ENCODE peak calls at places on chromosomes 5 and 9, in four cellular contexts. One of them, this sample, is unnamed.

GRCh38 chr5:122076669-122077450 is 1.2 kb downstream of the LOX start:
- DNase-seq in upper lobe of left lung: peak; percentile 78
- DNase-seq in IMR-90: peak; percentile 76
- DNase-seq in uterus: peak; percentile 77
- DNase-seq in this sample: peak; percentile 29

GRCh38 chr5:43750809-43751208 is 147.8 kb downstream of the NNT start:
- DNase-seq in IMR-90: no peak
- DNase-seq in upper lobe of left lung: no peak
- DNase-seq in uterus: no peak
- DNase-seq in this sample: no peak

GRCh38 chr5:1040571-1040970 is 32.0 kb downstream of the NKD2 start:
- DNase-seq in upper lobe of left lung: no peak
- DNase-seq in IMR-90: no peak
- DNase-seq in uterus: no peak
- DNase-seq in this sample: no peak

GRCh38 chr5:53917095-53917494 is 356.7 kb downstream of the NDUFS4 start:
- DNase-seq in IMR-90: peak; percentile 63
- DNase-seq in uterus: no peak
- DNase-seq in upper lobe of left lung: no peak
- DNase-seq in this sample: no peak

GRCh38 chr5:124963236-124963929 is 216.9 kb upstream of the ZNF608 start:
- DNase-seq in upper lobe of left lung: no peak
- DNase-seq in uterus: peak; percentile 75
- DNase-seq in IMR-90: peak; percentile 95
- DNase-seq in this sample: no peak

GRCh38 chr9:4547016-4547415 is 56.7 kb downstream of the SLC1A1 start:
- DNase-seq in IMR-90: peak; percentile 37
- DNase-seq in upper lobe of left lung: no peak
- DNase-seq in uterus: no peak
- DNase-seq in this sample: no peak

GRCh38 chr5:56540266-56540665 is 275.1 kb upstream of the MAP3K1 start:
- DNase-seq in uterus: no peak
- DNase-seq in IMR-90: no peak
- DNase-seq in upper lobe of left lung: no peak
- DNase-seq in this sample: no peak

GRCh38 chr9:137223078-137224040 is 1.3 kb upstream of the RNF208 start:
- DNase-seq in IMR-90: peak; percentile 97
- DNase-seq in upper lobe of left lung: peak; percentile 96
- DNase-seq in uterus: peak; percentile 99
- DNase-seq in this sample: peak; percentile 98

GRCh38 chr5:40834391-40834848 is 602 bp downstream of the RPL37 start:
- DNase-seq in uterus: no peak
- DNase-seq in IMR-90: peak; percentile 33
- DNase-seq in upper lobe of left lung: peak; percentile 33
- DNase-seq in this sample: no peak

GRCh38 chr5:180591249-180591887 is at the start of gene SCGB3A1:
- DNase-seq in IMR-90: no peak
- DNase-seq in uterus: no peak
- DNase-seq in upper lobe of left lung: peak; percentile 44
- DNase-seq in this sample: no peak

GRCh38 chr5:142015781-142016533 is 3.1 kb upstream of the GNPDA1 start:
- DNase-seq in uterus: no peak
- DNase-seq in IMR-90: peak; percentile 56
- DNase-seq in upper lobe of left lung: peak; percentile 46
- DNase-seq in this sample: no peak

GRCh38 chr5:139955053-139955605 is 88.0 kb downstream of the NRG2 start:
- DNase-seq in IMR-90: no peak
- DNase-seq in uterus: no peak
- DNase-seq in upper lobe of left lung: no peak
- DNase-seq in this sample: no peak

GRCh38 chr5:136427421-136427820 is 62.1 kb upstream of the TRPC7 start:
- DNase-seq in IMR-90: no peak
- DNase-seq in uterus: no peak
- DNase-seq in upper lobe of left lung: no peak
- DNase-seq in this sample: no peak

GRCh38 chr9:81182421-81182820 is 506.9 kb downstream of the TLE1 start:
- DNase-seq in upper lobe of left lung: no peak
- DNase-seq in IMR-90: peak; percentile 77
- DNase-seq in uterus: no peak
- DNase-seq in this sample: no peak

GRCh38 chr5:96893342-96893741 is 17.0 kb downstream of the ERAP2 start:
- DNase-seq in IMR-90: peak; percentile 90
- DNase-seq in upper lobe of left lung: no peak
- DNase-seq in uterus: no peak
- DNase-seq in this sample: no peak

GRCh38 chr5:171152382-171152781 is 156.7 kb upstream of the TLX3 start:
- DNase-seq in IMR-90: peak; percentile 54
- DNase-seq in uterus: no peak
- DNase-seq in upper lobe of left lung: no peak
- DNase-seq in this sample: no peak

GRCh38 chr5:75330404-75330803 is 6.6 kb upstream of the HMGCR start:
- DNase-seq in IMR-90: no peak
- DNase-seq in upper lobe of left lung: no peak
- DNase-seq in uterus: no peak
- DNase-seq in this sample: no peak

GRCh38 chr5:142807378-142807911 is 37.3 kb downstream of the ARHGAP26 start:
- DNase-seq in uterus: no peak
- DNase-seq in upper lobe of left lung: peak; percentile 50
- DNase-seq in IMR-90: no peak
- DNase-seq in this sample: peak; percentile 44

GRCh38 chr5:101728933-101729332 is 567.2 kb downstream of the SLCO4C1 start:
- DNase-seq in IMR-90: no peak
- DNase-seq in uterus: no peak
- DNase-seq in upper lobe of left lung: no peak
- DNase-seq in this sample: no peak

GRCh38 chr9:101398930-101399640 is 434 bp downstream of the ZNF189 start:
- DNase-seq in uterus: peak; percentile 28
- DNase-seq in IMR-90: no peak
- DNase-seq in upper lobe of left lung: no peak
- DNase-seq in this sample: peak; percentile 15

DNA sequence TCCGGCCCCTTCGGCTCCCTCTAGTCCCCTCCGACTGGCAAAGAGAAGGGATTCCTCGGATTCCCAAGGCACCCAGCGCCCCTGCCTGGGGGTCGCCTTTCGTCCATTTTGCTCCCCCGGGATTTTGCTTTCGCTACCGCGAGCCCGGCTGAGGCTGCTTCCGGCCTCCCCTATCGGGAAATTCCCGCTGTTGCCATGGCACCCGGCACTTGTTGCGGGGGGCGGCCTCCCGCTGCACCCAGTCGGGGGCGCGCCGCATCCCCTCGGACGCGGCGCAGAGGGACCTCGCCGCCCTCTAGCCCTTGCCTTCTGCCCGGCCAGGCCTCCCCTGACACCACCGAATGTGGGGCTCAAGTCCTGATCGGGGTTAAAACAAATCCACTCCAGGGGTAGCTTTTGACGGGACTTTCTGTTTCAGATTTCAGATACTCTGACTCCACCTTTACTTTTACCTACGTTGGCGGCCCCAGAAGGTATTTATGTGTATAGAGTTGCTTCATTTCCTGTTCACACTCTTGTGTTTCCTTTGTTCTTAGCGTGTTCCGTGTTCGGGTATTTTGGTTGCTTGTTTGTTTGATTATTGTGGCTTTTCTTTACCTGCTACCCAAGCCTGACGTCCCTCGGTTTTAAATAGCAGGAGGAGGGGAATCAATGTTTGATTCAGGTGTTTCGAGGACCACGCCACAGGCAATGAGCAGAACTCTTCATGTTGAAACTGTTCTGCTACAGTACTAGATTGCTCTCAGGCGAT is 1.4 kb downstream of the PARP8 start:
- DNase-seq in IMR-90: peak; percentile 52
- DNase-seq in upper lobe of left lung: peak; percentile 80
- DNase-seq in uterus: peak; percentile 40
- DNase-seq in this sample: peak; percentile 17
- TF ChIP-seq POLR2A in IMR-90: peak; percentile 51
- TF ChIP-seq POLR2A in upper lobe of left lung: peak; percentile 65
- TF ChIP-seq POLR2A in uterus: no peak
- TF ChIP-seq POLR2A in this sample: no peak

GRCh38 chr9:129383415-129384088 is 205.5 kb upstream of the IER5L start:
- DNase-seq in IMR-90: peak; percentile 56
- DNase-seq in upper lobe of left lung: peak; percentile 74
- DNase-seq in uterus: peak; percentile 80
- DNase-seq in this sample: peak; percentile 57
- TF ChIP-seq POLR2A in IMR-90: no peak
- TF ChIP-seq POLR2A in upper lobe of left lung: peak; percentile 43
- TF ChIP-seq POLR2A in uterus: peak; percentile 55
- TF ChIP-seq POLR2A in this sample: peak; percentile 47

DNA sequence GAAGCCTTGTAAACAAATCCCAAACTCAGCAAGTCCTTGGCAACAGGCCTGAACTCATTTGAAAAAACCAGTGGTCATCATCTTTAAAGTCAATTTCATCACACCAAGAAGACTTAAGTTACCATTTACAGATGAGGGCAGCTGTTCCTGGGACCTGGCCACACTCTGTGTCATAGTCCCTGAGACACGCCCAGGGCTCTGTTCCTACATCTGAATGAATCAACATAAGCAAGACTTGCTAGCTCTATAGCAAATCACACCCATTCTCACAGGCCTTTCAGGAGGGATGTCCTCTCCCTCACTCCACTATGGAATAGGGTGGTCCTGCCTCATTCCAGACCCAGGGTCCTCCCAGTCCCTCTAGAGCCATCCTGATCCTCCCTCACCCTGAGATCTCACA is 142.8 kb downstream of the NSG2 start:
- DNase-seq in upper lobe of left lung: no peak
- DNase-seq in uterus: no peak
- DNase-seq in IMR-90: no peak
- DNase-seq in this sample: no peak
- TF ChIP-seq POLR2A in upper lobe of left lung: no peak
- TF ChIP-seq POLR2A in uterus: no peak
- TF ChIP-seq POLR2A in IMR-90: no peak
- TF ChIP-seq POLR2A in this sample: no peak

DNA sequence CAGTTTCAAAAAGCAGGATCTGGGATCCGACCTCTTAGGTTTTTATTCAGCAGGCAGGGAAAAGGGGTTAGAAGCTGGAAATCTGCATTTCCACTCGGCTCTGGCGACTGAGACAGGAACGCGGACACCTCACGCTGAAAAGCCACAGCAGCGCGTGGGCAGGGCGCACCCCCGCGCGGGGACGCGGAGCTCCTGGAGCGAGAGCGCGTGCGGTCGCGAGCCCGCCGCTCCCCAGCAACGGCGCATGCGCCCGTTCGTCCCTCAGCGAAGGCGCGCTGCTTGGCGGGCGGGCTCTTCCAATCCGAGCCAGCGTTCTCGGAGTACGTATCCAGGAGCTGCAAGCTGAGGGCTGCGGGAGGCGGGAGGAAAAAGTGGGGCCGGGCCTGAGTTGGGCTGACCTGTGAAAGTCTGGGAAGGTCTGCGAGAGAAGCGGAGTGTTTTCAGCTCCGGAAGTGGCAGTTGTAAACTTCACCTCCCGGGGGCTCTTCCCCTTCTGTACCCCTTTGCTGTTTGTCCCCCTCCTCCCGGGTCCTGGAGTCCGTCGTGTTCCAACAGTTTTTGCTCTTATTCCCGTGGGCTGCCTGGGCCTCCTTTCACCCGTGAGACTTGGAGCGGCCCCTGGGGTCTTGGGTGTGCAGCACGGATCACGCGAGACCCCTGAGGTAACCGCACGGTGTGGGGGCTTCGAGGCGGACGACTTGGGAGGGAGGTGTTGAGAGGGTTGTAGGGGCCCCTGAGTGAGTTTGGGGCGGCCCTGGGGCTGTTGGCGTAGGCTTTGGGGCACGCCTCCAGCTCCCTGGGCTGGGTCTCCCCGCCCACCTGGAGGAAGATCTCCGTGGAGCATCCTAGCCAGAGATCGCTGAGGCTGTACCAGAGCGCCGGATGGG is at the start of gene CCDC171:
- DNase-seq in IMR-90: peak; percentile 95
- DNase-seq in upper lobe of left lung: peak; percentile 95
- DNase-seq in uterus: peak; percentile 96
- DNase-seq in this sample: peak; percentile 81
- TF ChIP-seq POLR2A in IMR-90: peak; percentile 35
- TF ChIP-seq POLR2A in upper lobe of left lung: no peak
- TF ChIP-seq POLR2A in uterus: peak; percentile 87
- TF ChIP-seq POLR2A in this sample: peak; percentile 31

GRCh38 chr5:151144275-151144674 is 13.3 kb downstream of the ANXA6 start:
- DNase-seq in upper lobe of left lung: no peak
- DNase-seq in IMR-90: no peak
- DNase-seq in uterus: no peak
- DNase-seq in this sample: no peak
- TF ChIP-seq POLR2A in upper lobe of left lung: no peak
- TF ChIP-seq POLR2A in IMR-90: no peak
- TF ChIP-seq POLR2A in uterus: no peak
- TF ChIP-seq POLR2A in this sample: no peak

DNA sequence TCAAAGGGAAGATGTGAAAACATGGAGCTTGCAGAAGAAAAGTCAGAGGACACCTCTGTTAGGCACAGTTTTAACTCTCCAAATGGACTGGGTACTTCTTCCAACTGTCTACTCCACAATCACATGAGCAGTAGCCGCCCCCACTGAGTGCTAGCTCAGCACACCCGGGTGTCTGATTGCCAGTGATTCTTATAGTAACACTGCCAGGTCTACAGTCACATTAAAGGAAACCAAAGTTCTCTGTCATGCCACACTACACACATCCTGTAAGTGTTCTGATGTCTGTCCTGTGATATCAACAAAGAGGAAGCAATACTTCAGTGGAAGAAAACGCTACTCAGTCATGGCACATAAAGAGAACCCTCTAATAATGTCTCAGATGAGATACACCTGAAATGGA is at the start of gene HAVCR2:
- DNase-seq in upper lobe of left lung: peak; percentile 68
- DNase-seq in IMR-90: no peak
- DNase-seq in uterus: no peak
- DNase-seq in this sample: peak; percentile 38
- TF ChIP-seq POLR2A in upper lobe of left lung: no peak
- TF ChIP-seq POLR2A in IMR-90: no peak
- TF ChIP-seq POLR2A in uterus: no peak
- TF ChIP-seq POLR2A in this sample: no peak

GRCh38 chr9:113522858-113523257 is 59.3 kb downstream of the RGS3 start:
- DNase-seq in upper lobe of left lung: no peak
- DNase-seq in IMR-90: no peak
- DNase-seq in uterus: no peak
- DNase-seq in this sample: no peak

GRCh38 chr9:113522419-113522818 is 58.9 kb downstream of the RGS3 start:
- DNase-seq in IMR-90: no peak
- DNase-seq in uterus: no peak
- DNase-seq in upper lobe of left lung: no peak
- DNase-seq in this sample: no peak

GRCh38 chr9:113525208-113525607 is 61.7 kb downstream of the RGS3 start:
- DNase-seq in IMR-90: no peak
- DNase-seq in uterus: no peak
- DNase-seq in upper lobe of left lung: no peak
- DNase-seq in this sample: no peak

GRCh38 chr9:113524460-113524859 is 60.9 kb downstream of the RGS3 start:
- DNase-seq in IMR-90: no peak
- DNase-seq in upper lobe of left lung: no peak
- DNase-seq in uterus: no peak
- DNase-seq in this sample: no peak

GRCh38 chr9:113523421-113524141 is 60.1 kb downstream of the RGS3 start:
- DNase-seq in upper lobe of left lung: peak; percentile 74
- DNase-seq in uterus: no peak
- DNase-seq in IMR-90: no peak
- DNase-seq in this sample: peak; percentile 28
- TF ChIP-seq POLR2A in upper lobe of left lung: no peak
- TF ChIP-seq POLR2A in uterus: no peak
- TF ChIP-seq POLR2A in IMR-90: no peak
- TF ChIP-seq POLR2A in this sample: no peak

This sample was measured in gastrocnemius medialis.